ENCODE peak calls at places on chromosome X, in eight cellular contexts. One of them, this sample, is unnamed.

GRCh38 chrX:118570209-118570608 is 74.6 kb downstream of the DOCK11 start:
- DNase-seq in tibial nerve: no peak
- DNase-seq in ovary: no peak
- DNase-seq in keratinocyte: no peak
- DNase-seq in colonic mucosa: no peak
- DNase-seq in left lung: no peak
- DNase-seq in gastrocnemius medialis: no peak
- DNase-seq in left ventricle myocardium inferior: no peak
- DNase-seq in this sample: no peak

GRCh38 chrX:28843817-28844216 is 256.6 kb downstream of the IL1RAPL1 start:
- DNase-seq in gastrocnemius medialis: no peak
- DNase-seq in left lung: no peak
- DNase-seq in keratinocyte: no peak
- DNase-seq in colonic mucosa: no peak
- DNase-seq in left ventricle myocardium inferior: no peak
- DNase-seq in ovary: no peak
- DNase-seq in tibial nerve: no peak
- DNase-seq in this sample: no peak

GRCh38 chrX:109857898-109858297 is 124.8 kb upstream of the ACSL4 start:
- DNase-seq in keratinocyte: no peak
- DNase-seq in colonic mucosa: no peak
- DNase-seq in left ventricle myocardium inferior: no peak
- DNase-seq in tibial nerve: no peak
- DNase-seq in left lung: no peak
- DNase-seq in ovary: no peak
- DNase-seq in gastrocnemius medialis: no peak
- DNase-seq in this sample: no peak

GRCh38 chrX:10900585-10901289 is 210.4 kb upstream of the HCCS start:
- DNase-seq in keratinocyte: no peak
- DNase-seq in gastrocnemius medialis: no peak
- DNase-seq in left ventricle myocardium inferior: no peak
- DNase-seq in left lung: no peak
- DNase-seq in colonic mucosa: no peak
- DNase-seq in ovary: no peak
- DNase-seq in tibial nerve: no peak
- DNase-seq in this sample: no peak

GRCh38 chrX:132480581-132481203 is 8.1 kb downstream of the MBNL3 start:
- DNase-seq in keratinocyte: no peak
- DNase-seq in colonic mucosa: peak; percentile 69
- DNase-seq in ovary: peak; percentile 10
- DNase-seq in left ventricle myocardium inferior: no peak
- DNase-seq in tibial nerve: no peak
- DNase-seq in left lung: peak; percentile 30
- DNase-seq in gastrocnemius medialis: no peak
- DNase-seq in this sample: no peak

GRCh38 chrX:31124536-31124935 is 52.7 kb upstream of the FTHL17 start:
- DNase-seq in keratinocyte: no peak
- DNase-seq in gastrocnemius medialis: no peak
- DNase-seq in colonic mucosa: no peak
- DNase-seq in tibial nerve: no peak
- DNase-seq in ovary: no peak
- DNase-seq in left ventricle myocardium inferior: no peak
- DNase-seq in left lung: no peak
- DNase-seq in this sample: no peak

GRCh38 chrX:11648705-11649519 is 16.8 kb downstream of the ARHGAP6 start:
- DNase-seq in keratinocyte: no peak
- DNase-seq in tibial nerve: no peak
- DNase-seq in left lung: no peak
- DNase-seq in gastrocnemius medialis: no peak
- DNase-seq in left ventricle myocardium inferior: no peak
- DNase-seq in ovary: no peak
- DNase-seq in colonic mucosa: no peak
- DNase-seq in this sample: no peak

GRCh38 chrX:152926279-152926678 is 28.4 kb downstream of the ZNF185 start:
- DNase-seq in gastrocnemius medialis: no peak
- DNase-seq in colonic mucosa: peak; percentile 47
- DNase-seq in left ventricle myocardium inferior: no peak
- DNase-seq in tibial nerve: no peak
- DNase-seq in ovary: peak; percentile 16
- DNase-seq in left lung: no peak
- DNase-seq in keratinocyte: peak; percentile 21
- DNase-seq in this sample: peak; percentile 63

GRCh38 chrX:118976599-118977340 is 2.4 kb downstream of the LONRF3 start:
- DNase-seq in left lung: peak; percentile 66
- DNase-seq in gastrocnemius medialis: no peak
- DNase-seq in keratinocyte: no peak
- DNase-seq in left ventricle myocardium inferior: peak; percentile 27
- DNase-seq in tibial nerve: no peak
- DNase-seq in ovary: peak; percentile 34
- DNase-seq in colonic mucosa: peak; percentile 75
- DNase-seq in this sample: peak; percentile 53

GRCh38 chrX:10395643-10396042 is 224.7 kb downstream of the MID1 start:
- DNase-seq in tibial nerve: no peak
- DNase-seq in ovary: no peak
- DNase-seq in left lung: no peak
- DNase-seq in gastrocnemius medialis: no peak
- DNase-seq in left ventricle myocardium inferior: no peak
- DNase-seq in colonic mucosa: no peak
- DNase-seq in keratinocyte: no peak
- DNase-seq in this sample: no peak

GRCh38 chrX:38847903-38848230 is 46.6 kb downstream of the MID1IP1 start:
- DNase-seq in keratinocyte: no peak
- DNase-seq in ovary: no peak
- DNase-seq in left ventricle myocardium inferior: no peak
- DNase-seq in gastrocnemius medialis: no peak
- DNase-seq in left lung: no peak
- DNase-seq in tibial nerve: no peak
- DNase-seq in colonic mucosa: no peak
- DNase-seq in this sample: no peak
- TF ChIP-seq CTCF in keratinocyte: no peak
- TF ChIP-seq CTCF in ovary: no peak
- TF ChIP-seq CTCF in left ventricle myocardium inferior: no peak
- TF ChIP-seq CTCF in gastrocnemius medialis: no peak
- TF ChIP-seq CTCF in left lung: no peak
- TF ChIP-seq CTCF in tibial nerve: no peak
- TF ChIP-seq CTCF in colonic mucosa: no peak
- TF ChIP-seq CTCF in this sample: no peak

DNA sequence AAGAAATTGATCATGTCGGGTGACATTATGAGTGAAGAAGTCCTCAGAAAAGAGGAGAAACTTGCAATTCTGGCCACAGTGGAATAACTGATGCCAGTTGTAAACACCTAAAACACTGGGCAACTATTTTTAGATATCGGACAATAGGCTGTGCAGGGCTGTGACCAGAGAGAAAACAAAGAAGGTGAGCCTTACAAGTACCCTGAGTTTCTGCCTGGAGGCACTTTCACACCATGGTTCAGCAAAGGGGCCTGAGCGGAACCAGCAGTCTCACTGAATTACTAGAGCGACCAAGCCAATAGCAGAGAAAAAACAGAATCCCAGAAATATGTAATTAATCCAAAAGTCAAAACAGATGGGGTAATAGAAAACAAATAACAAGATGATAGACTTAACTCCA is 11.2 kb downstream of the IRAK1 start:
- DNase-seq in keratinocyte: no peak
- DNase-seq in left ventricle myocardium inferior: no peak
- DNase-seq in gastrocnemius medialis: no peak
- DNase-seq in left lung: no peak
- DNase-seq in colonic mucosa: no peak
- DNase-seq in ovary: no peak
- DNase-seq in tibial nerve: no peak
- DNase-seq in this sample: no peak
- H3K4me1 ChIP-seq in keratinocyte: no peaks in the 10 kb centered on the region
- H3K4me1 ChIP-seq in left ventricle myocardium inferior: peaks cover 2% of the 10 kb centered on the region
- H3K4me1 ChIP-seq in gastrocnemius medialis: peaks cover 6% of the 10 kb centered on the region
- H3K4me1 ChIP-seq in left lung: no peaks in the 10 kb centered on the region
- H3K4me1 ChIP-seq in colonic mucosa: no peaks in the 10 kb centered on the region
- H3K4me1 ChIP-seq in ovary: no peaks in the 10 kb centered on the region
- H3K4me1 ChIP-seq in tibial nerve: peaks cover 8% of the 10 kb centered on the region
- H3K4me1 ChIP-seq in this sample: no peaks in the 10 kb centered on the region

DNA sequence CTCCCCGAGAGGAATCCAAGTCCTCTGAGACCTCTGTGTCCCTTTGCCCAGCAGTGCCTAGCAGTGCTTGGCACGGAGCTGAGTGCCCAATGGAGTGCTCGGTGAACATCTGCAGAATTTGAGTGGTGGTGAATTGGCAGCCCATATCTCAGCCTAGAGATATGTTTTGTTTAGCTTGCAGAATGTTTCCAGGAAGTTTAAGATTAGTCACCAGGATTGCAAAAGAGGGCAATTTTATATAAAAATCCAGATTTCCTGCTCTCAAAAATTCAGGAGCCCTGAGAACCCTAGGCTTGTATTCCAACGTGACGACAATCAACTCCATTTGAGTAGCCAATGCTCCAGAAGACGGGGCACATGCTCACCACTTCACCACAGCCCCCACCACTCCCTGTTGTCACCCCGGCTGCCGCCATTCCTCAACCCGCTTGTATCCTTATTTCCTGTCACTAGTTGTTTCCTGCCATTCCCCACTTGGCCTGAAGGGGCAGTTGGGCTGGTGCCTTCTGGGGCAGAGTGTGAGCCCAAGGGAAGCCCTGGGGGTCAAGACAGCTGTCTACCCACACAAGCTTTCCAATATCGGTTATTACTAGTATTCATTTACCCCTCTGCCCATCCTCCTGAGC is 116.9 kb downstream of the EFNB1 start:
- DNase-seq in gastrocnemius medialis: no peak
- DNase-seq in left ventricle myocardium inferior: no peak
- DNase-seq in colonic mucosa: peak; percentile 23
- DNase-seq in ovary: no peak
- DNase-seq in left lung: no peak
- DNase-seq in tibial nerve: no peak
- DNase-seq in keratinocyte: no peak
- DNase-seq in this sample: no peak
- TF ChIP-seq CTCF in gastrocnemius medialis: no peak
- TF ChIP-seq CTCF in left ventricle myocardium inferior: no peak
- TF ChIP-seq CTCF in colonic mucosa: no peak
- TF ChIP-seq CTCF in ovary: no peak
- TF ChIP-seq CTCF in left lung: peak; percentile 16
- TF ChIP-seq CTCF in tibial nerve: no peak
- TF ChIP-seq CTCF in keratinocyte: peak; percentile 30
- TF ChIP-seq CTCF in this sample: no peak

DNA sequence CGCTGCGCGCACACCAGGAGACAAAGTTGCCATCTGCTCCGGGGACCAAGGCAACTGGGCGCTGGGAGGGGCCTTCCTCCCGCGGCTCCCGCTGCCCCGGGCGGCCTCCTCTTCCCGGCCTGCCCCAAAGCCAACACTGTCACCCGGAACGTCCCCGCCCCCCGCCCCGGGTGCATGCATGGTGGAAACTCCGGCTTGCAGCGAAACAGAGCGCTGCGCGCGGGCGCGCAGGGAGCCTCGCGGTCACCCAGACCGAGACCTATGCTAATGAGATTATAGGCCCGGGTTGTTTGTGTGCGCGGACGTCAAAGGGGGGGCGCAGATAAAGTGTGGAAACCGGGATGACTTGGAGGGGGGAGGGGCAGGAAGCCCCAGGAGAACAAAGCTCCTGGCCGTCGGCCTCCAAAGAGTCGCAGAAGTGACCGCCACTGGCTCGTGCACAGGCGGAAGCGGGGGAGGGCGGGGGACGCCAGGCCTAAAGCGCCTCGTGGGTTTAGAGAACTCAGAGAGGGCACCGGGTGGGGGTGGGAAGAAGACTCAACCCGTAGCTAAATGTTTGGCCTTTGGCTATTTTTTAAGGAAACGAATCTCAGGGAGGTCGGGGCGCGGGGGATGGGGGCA is 88.8 kb downstream of the BCOR start:
- DNase-seq in tibial nerve: no peak
- DNase-seq in colonic mucosa: no peak
- DNase-seq in gastrocnemius medialis: no peak
- DNase-seq in left ventricle myocardium inferior: peak; percentile 64
- DNase-seq in keratinocyte: no peak
- DNase-seq in ovary: no peak
- DNase-seq in left lung: peak; percentile 51
- DNase-seq in this sample: no peak
- H3K4me1 ChIP-seq in tibial nerve: peaks cover 10% of the 10 kb centered on the region
- H3K4me1 ChIP-seq in colonic mucosa: no peaks in the 10 kb centered on the region
- H3K4me1 ChIP-seq in gastrocnemius medialis: peaks cover 7% of the 10 kb centered on the region
- H3K4me1 ChIP-seq in left ventricle myocardium inferior: peaks cover 41% of the 10 kb centered on the region
- H3K4me1 ChIP-seq in keratinocyte: peaks cover 6% of the 10 kb centered on the region
- H3K4me1 ChIP-seq in ovary: peaks cover 7% of the 10 kb centered on the region
- H3K4me1 ChIP-seq in left lung: peaks cover 5% of the 10 kb centered on the region
- H3K4me1 ChIP-seq in this sample: no peaks in the 10 kb centered on the region

GRCh38 chrX:49039598-49040375 is 3.4 kb downstream of the TFE3 start:
- DNase-seq in ovary: peak; percentile 85
- DNase-seq in left ventricle myocardium inferior: peak; percentile 52
- DNase-seq in left lung: peak; percentile 86
- DNase-seq in colonic mucosa: peak; percentile 52
- DNase-seq in tibial nerve: peak; percentile 33
- DNase-seq in gastrocnemius medialis: peak; percentile 38
- DNase-seq in keratinocyte: peak; percentile 66
- DNase-seq in this sample: no peak
- TF ChIP-seq CTCF in ovary: no peak
- TF ChIP-seq CTCF in left ventricle myocardium inferior: no peak
- TF ChIP-seq CTCF in left lung: no peak
- TF ChIP-seq CTCF in colonic mucosa: no peak
- TF ChIP-seq CTCF in tibial nerve: no peak
- TF ChIP-seq CTCF in gastrocnemius medialis: no peak
- TF ChIP-seq CTCF in keratinocyte: no peak
- TF ChIP-seq CTCF in this sample: no peak